ENCODE peak calls at places on chromosomes 12 and 14, in ten cellular contexts. One of them, this sample, is unnamed.

GRCh38 chr14:71533396-71533795 is 398.8 kb upstream of the RGS6 start:
- DNase-seq in kidney epithelial cell: no peak
- DNase-seq in testis: no peak
- DNase-seq in cardiac muscle cell: no peak
- DNase-seq in cardiac fibroblast: peak
- DNase-seq in lung: no peak
- DNase-seq in astrocyte of the spinal cord: peak
- DNase-seq in activated B cell treated with CpG ODN at 0.5 μM for 24 hours: no peak
- DNase-seq in AG04449: no peak
- DNase-seq in BJ: no peak
- DNase-seq in this sample: no peak

GRCh38 chr12:70875628-70876027 is 44.9 kb downstream of the PTPRR start:
- DNase-seq in kidney epithelial cell: no peak
- DNase-seq in testis: no peak
- DNase-seq in cardiac muscle cell: no peak
- DNase-seq in cardiac fibroblast: no peak
- DNase-seq in lung: no peak
- DNase-seq in astrocyte of the spinal cord: no peak
- DNase-seq in activated B cell treated with CpG ODN at 0.5 μM for 24 hours: no peak
- DNase-seq in AG04449: no peak
- DNase-seq in BJ: no peak
- DNase-seq in this sample: no peak

GRCh38 chr12:114726092-114726710 is 42.2 kb upstream of the TBX3 start:
- DNase-seq in kidney epithelial cell: no peak
- DNase-seq in testis: peak
- DNase-seq in cardiac muscle cell: peak
- DNase-seq in cardiac fibroblast: peak
- DNase-seq in lung: no peak
- DNase-seq in astrocyte of the spinal cord: no peak
- DNase-seq in activated B cell treated with CpG ODN at 0.5 μM for 24 hours: no peak
- DNase-seq in AG04449: no peak
- DNase-seq in BJ: no peak
- DNase-seq in this sample: no peak

GRCh38 chr12:104250366-104251125 is 35.0 kb downstream of the TXNRD1 start:
- DNase-seq in kidney epithelial cell: no peak
- DNase-seq in testis: no peak
- DNase-seq in cardiac muscle cell: no peak
- DNase-seq in cardiac fibroblast: no peak
- DNase-seq in lung: no peak
- DNase-seq in astrocyte of the spinal cord: no peak
- DNase-seq in activated B cell treated with CpG ODN at 0.5 μM for 24 hours: no peak
- DNase-seq in AG04449: no peak
- DNase-seq in BJ: no peak
- DNase-seq in this sample: no peak

GRCh38 chr12:54374555-54375257 is 9.8 kb downstream of the ZNF385A start:
- DNase-seq in kidney epithelial cell: no peak
- DNase-seq in testis: no peak
- DNase-seq in cardiac muscle cell: no peak
- DNase-seq in cardiac fibroblast: no peak
- DNase-seq in lung: no peak
- DNase-seq in astrocyte of the spinal cord: no peak
- DNase-seq in activated B cell treated with CpG ODN at 0.5 μM for 24 hours: no peak
- DNase-seq in AG04449: no peak
- DNase-seq in BJ: no peak
- DNase-seq in this sample: no peak

GRCh38 chr12:50520345-50520744 is 15.6 kb downstream of the DIP2B start:
- DNase-seq in kidney epithelial cell: no peak
- DNase-seq in testis: no peak
- DNase-seq in cardiac muscle cell: no peak
- DNase-seq in cardiac fibroblast: no peak
- DNase-seq in lung: no peak
- DNase-seq in astrocyte of the spinal cord: no peak
- DNase-seq in activated B cell treated with CpG ODN at 0.5 μM for 24 hours: no peak
- DNase-seq in AG04449: no peak
- DNase-seq in BJ: no peak
- DNase-seq in this sample: no peak

GRCh38 chr12:33588082-33588712 is 148.6 kb upstream of the SYT10 start:
- DNase-seq in kidney epithelial cell: no peak
- DNase-seq in testis: no peak
- DNase-seq in cardiac muscle cell: no peak
- DNase-seq in cardiac fibroblast: no peak
- DNase-seq in lung: peak
- DNase-seq in astrocyte of the spinal cord: peak
- DNase-seq in activated B cell treated with CpG ODN at 0.5 μM for 24 hours: no peak
- DNase-seq in AG04449: no peak
- DNase-seq in BJ: no peak
- DNase-seq in this sample: no peak

GRCh38 chr12:32139064-32139421 is 32.4 kb downstream of the BICD1 start:
- DNase-seq in kidney epithelial cell: no peak
- DNase-seq in testis: no peak
- DNase-seq in cardiac muscle cell: peak
- DNase-seq in cardiac fibroblast: peak
- DNase-seq in lung: no peak
- DNase-seq in astrocyte of the spinal cord: peak
- DNase-seq in activated B cell treated with CpG ODN at 0.5 μM for 24 hours: peak
- DNase-seq in AG04449: no peak
- DNase-seq in BJ: no peak
- DNase-seq in this sample: no peak

GRCh38 chr12:121532503-121533390 is 48.1 kb downstream of the KDM2B start:
- DNase-seq in kidney epithelial cell: no peak
- DNase-seq in testis: no peak
- DNase-seq in cardiac muscle cell: no peak
- DNase-seq in cardiac fibroblast: peak
- DNase-seq in lung: no peak
- DNase-seq in astrocyte of the spinal cord: no peak
- DNase-seq in activated B cell treated with CpG ODN at 0.5 μM for 24 hours: no peak
- DNase-seq in AG04449: no peak
- DNase-seq in BJ: peak
- DNase-seq in this sample: no peak

GRCh38 chr12:57517187-57517586 is 3.1 kb downstream of the DDIT3 start:
- DNase-seq in kidney epithelial cell: no peak
- DNase-seq in testis: no peak
- DNase-seq in cardiac muscle cell: no peak
- DNase-seq in cardiac fibroblast: peak
- DNase-seq in lung: no peak
- DNase-seq in astrocyte of the spinal cord: peak
- DNase-seq in activated B cell treated with CpG ODN at 0.5 μM for 24 hours: no peak
- DNase-seq in AG04449: no peak
- DNase-seq in BJ: peak
- DNase-seq in this sample: no peak

GRCh38 chr14:35506927-35507326 is 27.0 kb upstream of the INSM2 start:
- DNase-seq in kidney epithelial cell: no peak
- DNase-seq in testis: no peak
- DNase-seq in cardiac muscle cell: no peak
- DNase-seq in cardiac fibroblast: peak
- DNase-seq in lung: no peak
- DNase-seq in astrocyte of the spinal cord: peak
- DNase-seq in activated B cell treated with CpG ODN at 0.5 μM for 24 hours: no peak
- DNase-seq in AG04449: peak
- DNase-seq in BJ: peak
- DNase-seq in this sample: no peak

GRCh38 chr12:31740618-31741017 is 11.8 kb upstream of the AMN1 start:
- DNase-seq in kidney epithelial cell: no peak
- DNase-seq in testis: no peak
- DNase-seq in cardiac muscle cell: no peak
- DNase-seq in cardiac fibroblast: no peak
- DNase-seq in lung: no peak
- DNase-seq in astrocyte of the spinal cord: no peak
- DNase-seq in activated B cell treated with CpG ODN at 0.5 μM for 24 hours: no peak
- DNase-seq in AG04449: no peak
- DNase-seq in BJ: no peak
- DNase-seq in this sample: no peak

GRCh38 chr14:72758420-72758819 is 135.5 kb downstream of the DPF3 start:
- DNase-seq in kidney epithelial cell: no peak
- DNase-seq in testis: no peak
- DNase-seq in cardiac muscle cell: no peak
- DNase-seq in cardiac fibroblast: no peak
- DNase-seq in lung: no peak
- DNase-seq in astrocyte of the spinal cord: no peak
- DNase-seq in activated B cell treated with CpG ODN at 0.5 μM for 24 hours: no peak
- DNase-seq in AG04449: no peak
- DNase-seq in BJ: no peak
- DNase-seq in this sample: no peak

GRCh38 chr14:23929822-23930294 is 23.7 kb upstream of the DHRS4 start:
- DNase-seq in kidney epithelial cell: peak
- DNase-seq in testis: peak
- DNase-seq in cardiac muscle cell: peak
- DNase-seq in cardiac fibroblast: peak
- DNase-seq in lung: peak
- DNase-seq in astrocyte of the spinal cord: peak
- DNase-seq in activated B cell treated with CpG ODN at 0.5 μM for 24 hours: peak
- DNase-seq in AG04449: no peak
- DNase-seq in BJ: no peak
- DNase-seq in this sample: peak

GRCh38 chr14:105067140-105067968 is 2.1 kb upstream of the GPR132 start:
- DNase-seq in kidney epithelial cell: no peak
- DNase-seq in testis: no peak
- DNase-seq in cardiac muscle cell: no peak
- DNase-seq in cardiac fibroblast: no peak
- DNase-seq in lung: no peak
- DNase-seq in astrocyte of the spinal cord: no peak
- DNase-seq in activated B cell treated with CpG ODN at 0.5 μM for 24 hours: no peak
- DNase-seq in AG04449: no peak
- DNase-seq in BJ: no peak
- DNase-seq in this sample: no peak

GRCh38 chr12:123105427-123105826 is 45.5 kb downstream of the PITPNM2 start:
- DNase-seq in kidney epithelial cell: no peak
- DNase-seq in testis: no peak
- DNase-seq in cardiac muscle cell: no peak
- DNase-seq in cardiac fibroblast: no peak
- DNase-seq in lung: no peak
- DNase-seq in astrocyte of the spinal cord: peak
- DNase-seq in activated B cell treated with CpG ODN at 0.5 μM for 24 hours: no peak
- DNase-seq in AG04449: no peak
- DNase-seq in BJ: no peak
- DNase-seq in this sample: no peak

GRCh38 chr14:75294649-75295033 is 16.0 kb downstream of the FOS start:
- DNase-seq in kidney epithelial cell: no peak
- DNase-seq in testis: no peak
- DNase-seq in cardiac muscle cell: peak
- DNase-seq in cardiac fibroblast: peak
- DNase-seq in lung: no peak
- DNase-seq in astrocyte of the spinal cord: no peak
- DNase-seq in activated B cell treated with CpG ODN at 0.5 μM for 24 hours: no peak
- DNase-seq in AG04449: no peak
- DNase-seq in BJ: no peak
- DNase-seq in this sample: no peak

GRCh38 chr12:3299929-3300832 is 190.8 kb upstream of the PRMT8 start:
- DNase-seq in kidney epithelial cell: peak
- DNase-seq in testis: peak
- DNase-seq in cardiac muscle cell: peak
- DNase-seq in cardiac fibroblast: peak
- DNase-seq in lung: peak
- DNase-seq in astrocyte of the spinal cord: peak
- DNase-seq in activated B cell treated with CpG ODN at 0.5 μM for 24 hours: peak
- DNase-seq in AG04449: peak
- DNase-seq in BJ: peak
- DNase-seq in this sample: peak
- TF ChIP-seq CTCF in kidney epithelial cell: peak
- TF ChIP-seq CTCF in testis: peak
- TF ChIP-seq CTCF in cardiac muscle cell: peak
- TF ChIP-seq CTCF in cardiac fibroblast: peak
- TF ChIP-seq CTCF in lung: peak
- TF ChIP-seq CTCF in astrocyte of the spinal cord: peak
- TF ChIP-seq CTCF in activated B cell treated with CpG ODN at 0.5 μM for 24 hours: peak
- TF ChIP-seq CTCF in AG04449: peak
- TF ChIP-seq CTCF in BJ: peak
- TF ChIP-seq CTCF in this sample: peak

GRCh38 chr12:47938594-47938993 is 24.8 kb upstream of the TMEM106C start:
- DNase-seq in kidney epithelial cell: no peak
- DNase-seq in testis: no peak
- DNase-seq in cardiac muscle cell: no peak
- DNase-seq in cardiac fibroblast: no peak
- DNase-seq in lung: no peak
- DNase-seq in astrocyte of the spinal cord: no peak
- DNase-seq in activated B cell treated with CpG ODN at 0.5 μM for 24 hours: no peak
- DNase-seq in AG04449: no peak
- DNase-seq in BJ: no peak
- DNase-seq in this sample: peak
- TF ChIP-seq CTCF in kidney epithelial cell: no peak
- TF ChIP-seq CTCF in testis: no peak
- TF ChIP-seq CTCF in cardiac muscle cell: no peak
- TF ChIP-seq CTCF in cardiac fibroblast: no peak
- TF ChIP-seq CTCF in lung: no peak
- TF ChIP-seq CTCF in astrocyte of the spinal cord: no peak
- TF ChIP-seq CTCF in activated B cell treated with CpG ODN at 0.5 μM for 24 hours: no peak
- TF ChIP-seq CTCF in AG04449: no peak
- TF ChIP-seq CTCF in BJ: no peak
- TF ChIP-seq CTCF in this sample: no peak

GRCh38 chr12:26719852-26720251 is 113.1 kb downstream of the ITPR2 start:
- DNase-seq in kidney epithelial cell: no peak
- DNase-seq in testis: no peak
- DNase-seq in cardiac muscle cell: no peak
- DNase-seq in cardiac fibroblast: no peak
- DNase-seq in lung: no peak
- DNase-seq in astrocyte of the spinal cord: no peak
- DNase-seq in activated B cell treated with CpG ODN at 0.5 μM for 24 hours: no peak
- DNase-seq in AG04449: no peak
- DNase-seq in BJ: no peak
- DNase-seq in this sample: no peak
- TF ChIP-seq CTCF in kidney epithelial cell: peak
- TF ChIP-seq CTCF in testis: no peak
- TF ChIP-seq CTCF in cardiac muscle cell: peak
- TF ChIP-seq CTCF in cardiac fibroblast: peak
- TF ChIP-seq CTCF in lung: no peak
- TF ChIP-seq CTCF in astrocyte of the spinal cord: peak
- TF ChIP-seq CTCF in activated B cell treated with CpG ODN at 0.5 μM for 24 hours: no peak
- TF ChIP-seq CTCF in AG04449: no peak
- TF ChIP-seq CTCF in BJ: peak
- TF ChIP-seq CTCF in this sample: peak

GRCh38 chr12:130621696-130622298 is 94.3 kb downstream of the RIMBP2 start:
- DNase-seq in kidney epithelial cell: no peak
- DNase-seq in testis: no peak
- DNase-seq in cardiac muscle cell: no peak
- DNase-seq in cardiac fibroblast: no peak
- DNase-seq in lung: no peak
- DNase-seq in astrocyte of the spinal cord: no peak
- DNase-seq in activated B cell treated with CpG ODN at 0.5 μM for 24 hours: no peak
- DNase-seq in AG04449: no peak
- DNase-seq in BJ: no peak
- DNase-seq in this sample: no peak

GRCh38 chr12:130628304-130628703 is 87.8 kb downstream of the RIMBP2 start:
- DNase-seq in kidney epithelial cell: no peak
- DNase-seq in testis: no peak
- DNase-seq in cardiac muscle cell: no peak
- DNase-seq in cardiac fibroblast: no peak
- DNase-seq in lung: no peak
- DNase-seq in astrocyte of the spinal cord: no peak
- DNase-seq in activated B cell treated with CpG ODN at 0.5 μM for 24 hours: no peak
- DNase-seq in AG04449: no peak
- DNase-seq in BJ: no peak
- DNase-seq in this sample: no peak

GRCh38 chr12:130622803-130623202 is 93.3 kb downstream of the RIMBP2 start:
- DNase-seq in kidney epithelial cell: no peak
- DNase-seq in testis: no peak
- DNase-seq in cardiac muscle cell: no peak
- DNase-seq in cardiac fibroblast: no peak
- DNase-seq in lung: no peak
- DNase-seq in astrocyte of the spinal cord: no peak
- DNase-seq in activated B cell treated with CpG ODN at 0.5 μM for 24 hours: no peak
- DNase-seq in AG04449: no peak
- DNase-seq in BJ: no peak
- DNase-seq in this sample: no peak

GRCh38 chr12:130626601-130627000 is 89.5 kb downstream of the RIMBP2 start:
- DNase-seq in kidney epithelial cell: no peak
- DNase-seq in testis: no peak
- DNase-seq in cardiac muscle cell: no peak
- DNase-seq in cardiac fibroblast: no peak
- DNase-seq in lung: no peak
- DNase-seq in astrocyte of the spinal cord: no peak
- DNase-seq in activated B cell treated with CpG ODN at 0.5 μM for 24 hours: no peak
- DNase-seq in AG04449: no peak
- DNase-seq in BJ: no peak
- DNase-seq in this sample: no peak

GRCh38 chr12:130627175-130627574 is 88.9 kb downstream of the RIMBP2 start:
- DNase-seq in kidney epithelial cell: no peak
- DNase-seq in testis: no peak
- DNase-seq in cardiac muscle cell: no peak
- DNase-seq in cardiac fibroblast: no peak
- DNase-seq in lung: no peak
- DNase-seq in astrocyte of the spinal cord: no peak
- DNase-seq in activated B cell treated with CpG ODN at 0.5 μM for 24 hours: no peak
- DNase-seq in AG04449: no peak
- DNase-seq in BJ: no peak
- DNase-seq in this sample: no peak
- TF ChIP-seq CTCF in kidney epithelial cell: no peak
- TF ChIP-seq CTCF in testis: no peak
- TF ChIP-seq CTCF in cardiac muscle cell: no peak
- TF ChIP-seq CTCF in cardiac fibroblast: no peak
- TF ChIP-seq CTCF in lung: no peak
- TF ChIP-seq CTCF in astrocyte of the spinal cord: no peak
- TF ChIP-seq CTCF in activated B cell treated with CpG ODN at 0.5 μM for 24 hours: no peak
- TF ChIP-seq CTCF in AG04449: no peak
- TF ChIP-seq CTCF in BJ: no peak
- TF ChIP-seq CTCF in this sample: no peak